ENCODE peak calls at places on chromosomes 7 and 10, in four cellular contexts. Y is T-helper 9 cell; A is lung microvascular endothelial cell; R is activated CD8-positive, alpha-beta memory T cell treated with anti-CD3 and anti-CD28 coated beads, Interleukin-2, amount 50 U/mL, for 48 hours. U is an unnamed sample.

GRCh38 chr7:69820479-69821192 is 222.4 kb downstream of the AUTS2 start:
- DNase-seq in Y (no peak), A (no peak), R (no peak), U (no peak)

GRCh38 chr10:57162231-57162630 is 801.2 kb upstream of the ZWINT start:
- DNase-seq in Y (no peak), A (no peak), R (no peak), U (no peak)

GRCh38 chr7:3861371-3861770 is 560.3 kb downstream of the SDK1 start:
- DNase-seq in Y (no peak), A (no peak), R (no peak), U (no peak)

GRCh38 chr7:78850093-78850740 is 603.2 kb downstream of the MAGI2 start:
- DNase-seq in Y (no peak), A (no peak), R (no peak), U (no peak)

GRCh38 chr7:37216156-37216839 is 232.4 kb downstream of the ELMO1 start:
- DNase-seq in Y (no peak), A (peak; percentile 7), R (no peak), U (no peak)

GRCh38 chr7:4191525-4191924 is 490.6 kb upstream of the FOXK1 start:
- DNase-seq in Y (no peak), A (no peak), R (no peak), U (no peak)

GRCh38 chr7:158695726-158696452 is 8.7 kb downstream of the NCAPG2 start:
- DNase-seq in Y (no peak), A (peak; percentile 91), R (no peak), U (peak; percentile 64)

GRCh38 chr10:46229144-46229563 is 57.6 kb upstream of the ANTXRL start:
- DNase-seq in Y (no peak), A (no peak), R (peak; percentile 57), U (no peak)

GRCh38 chr10:31836569-31837406 is 91.8 kb downstream of the ARHGAP12 start:
- DNase-seq in Y (no peak), A (peak; percentile 61), R (no peak), U (peak; percentile 9)

GRCh38 chr10:35246770-35247343 is 89.5 kb upstream of the CCNY start:
- DNase-seq in Y (no peak), A (no peak), R (no peak), U (no peak)